ENCODE peak calls at places on chromosomes 13 and 19, in ten cellular contexts. R, C, F, M, W, A, I, K, N and Y are unnamed samples.

GRCh38 chr13:23969672-23970071 is 72.4 kb upstream of the C1QTNF9B start:
- DNase-seq in R (no peak), M (no peak), K (no peak), W (peak), N (no peak), F (no peak), C (no peak), I (no peak), A (peak), Y (no peak)

GRCh38 chr19:14003279-14004051 is 2.7 kb downstream of the RFX1 start:
- DNase-seq in C (peak), W (no peak), A (no peak), N (no peak), F (no peak), M (no peak), K (no peak), R (peak), I (peak), Y (no peak)

GRCh38 chr13:26460652-26461051 is 96.8 kb upstream of the WASF3 start:
- DNase-seq in R (peak), A (no peak), M (no peak), W (no peak), F (no peak), I (no peak), K (no peak), N (no peak), C (no peak), Y (no peak)

GRCh38 chr19:5663904-5664303 is 16.4 kb downstream of the MICOS13 start:
- DNase-seq in W (no peak), N (no peak), K (no peak), I (no peak), R (no peak), F (no peak), A (no peak), C (no peak), M (no peak), Y (no peak)

GRCh38 chr19:33868076-33868735 is 71.5 kb downstream of the KCTD15 start:
- DNase-seq in N (no peak), A (no peak), K (no peak), W (no peak), I (no peak), F (no peak), R (no peak), C (no peak), M (no peak), Y (no peak)

GRCh38 chr19:11504502-11505031 is 1.1 kb downstream of the ZNF653 start:
- DNase-seq in M (no peak), C (no peak), R (no peak), I (no peak), F (no peak), K (no peak), A (no peak), W (no peak), N (no peak), Y (no peak)

GRCh38 chr19:31512403-31512970 is 163.3 kb upstream of the TSHZ3 start:
- DNase-seq in K (no peak), A (no peak), N (no peak), C (no peak), I (no peak), R (no peak), F (no peak), W (no peak), M (no peak), Y (no peak)

GRCh38 chr13:41008349-41008980 is 10.7 kb downstream of the ELF1 start:
- DNase-seq in F (no peak), K (no peak), N (no peak), A (no peak), M (no peak), W (no peak), I (no peak), C (no peak), R (peak), Y (no peak)

GRCh38 chr19:49774969-49775368 is 8.2 kb downstream of the AP2A1 start:
- DNase-seq in A (no peak), W (no peak), M (no peak), F (no peak), I (no peak), C (no peak), R (no peak), N (no peak), K (no peak), Y (no peak)

GRCh38 chr19:57850553-57851017 is 926 bp downstream of the ZNF587 start:
- DNase-seq in C (peak), W (no peak), R (peak), F (no peak), I (no peak), N (no peak), K (peak), A (peak), M (peak), Y (no peak)

GRCh38 chr19:32041681-32042292 is 303.6 kb upstream of the ZNF507 start:
- DNase-seq in M (no peak), W (no peak), F (peak), R (peak), I (no peak), N (no peak), C (peak), K (peak), A (no peak), Y (peak)

GRCh38 chr13:29847501-29847983 is 2.9 kb downstream of the UBL3 start:
- DNase-seq in N (no peak), R (peak), I (no peak), K (peak), W (peak), M (no peak), F (no peak), A (no peak), C (no peak), Y (peak)

GRCh38 chr13:109900723-109901122 is 114.3 kb upstream of the IRS2 start:
- DNase-seq in C (no peak), A (no peak), W (no peak), R (no peak), I (no peak), N (no peak), K (no peak), F (no peak), M (no peak), Y (no peak)

GRCh38 chr19:29715695-29716581 is 877 bp upstream of the C19orf12 start:
- DNase-seq in N (no peak), M (no peak), R (peak), W (no peak), F (no peak), I (no peak), A (no peak), K (no peak), C (no peak), Y (no peak)

GRCh38 chr13:40096357-40096911 is 441.0 kb downstream of the COG6 start:
- DNase-seq in R (no peak), C (peak), A (no peak), W (no peak), F (peak), I (no peak), M (no peak), K (no peak), N (peak), Y (no peak)

GRCh38 chr13:41018583-41018909 is 570 bp downstream of the ELF1 start:
- DNase-seq in I (no peak), F (no peak), K (no peak), N (no peak), W (no peak), M (no peak), R (no peak), A (no peak), C (no peak), Y (no peak)

GRCh38 chr19:13839938-13840750 is 36.8 kb upstream of the NANOS3 start:
- DNase-seq in A (no peak), K (no peak), M (no peak), C (peak), N (peak), W (no peak), R (peak), I (no peak), F (no peak), Y (peak)

GRCh38 chr13:41577437-41577836 is 120.1 kb downstream of the RGCC start:
- DNase-seq in C (no peak), I (no peak), W (no peak), F (no peak), N (no peak), K (no peak), A (no peak), M (no peak), R (peak), Y (no peak)

GRCh38 chr13:94682229-94682628 is 30.1 kb downstream of the SOX21 start:
- DNase-seq in N (no peak), F (no peak), W (no peak), R (no peak), A (no peak), I (no peak), K (peak), C (no peak), M (no peak), Y (no peak)

GRCh38 chr13:91242652-91243051 is 104.8 kb upstream of the MIR17HG start:
- DNase-seq in K (no peak), N (no peak), A (no peak), I (no peak), W (no peak), M (no peak), C (no peak), F (no peak), R (no peak), Y (no peak)

GRCh38 chr13:112966776-112967175 is 2.2 kb upstream of the MCF2L start:
- DNase-seq in R (no peak), I (no peak), M (no peak), C (no peak), W (no peak), N (no peak), K (no peak), A (no peak), F (no peak), Y (no peak)

GRCh38 chr13:74187564-74187963 is 53.4 kb upstream of the KLF12 start:
- DNase-seq in A (no peak), R (peak), I (no peak), C (no peak), K (no peak), F (no peak), W (no peak), N (no peak), M (peak), Y (no peak)

GRCh38 chr13:61765940-61766666 is 350.5 kb upstream of the PCDH20 start:
- DNase-seq in F (no peak), C (no peak), M (no peak), I (no peak), K (no peak), N (no peak), W (no peak), R (no peak), A (no peak), Y (no peak)

GRCh38 chr13:80524447-80525215 is 183.7 kb upstream of the SPRY2 start:
- DNase-seq in F (no peak), R (peak), W (no peak), N (no peak), M (no peak), A (no peak), C (no peak), K (no peak), I (no peak), Y (no peak)